ENCODE peak calls at places on chromosomes 1 and 21, in four cellular contexts. Z, P, X and B are unnamed samples.

GRCh38 chr1:33388989-33389771 is 41.7 kb downstream of the PHC2 start:
- DNase-seq in Z (peak), X (no peak), P (no peak), B (no peak)

GRCh38 chr1:25538165-25538860 is 5.1 kb upstream of the LDLRAP1 start:
- DNase-seq in Z (no peak), P (no peak), X (no peak), B (peak)

GRCh38 chr1:79323240-79324025 is 316.9 kb upstream of the ADGRL4 start:
- DNase-seq in X (no peak), Z (peak), P (no peak), B (peak)

GRCh38 chr1:41474490-41475271 is 9.8 kb downstream of the EDN2 start:
- DNase-seq in Z (no peak), P (no peak), X (no peak), B (no peak)

GRCh38 chr1:6862906-6863305 is 77.7 kb downstream of the CAMTA1 start:
- DNase-seq in X (no peak), P (no peak), Z (no peak), B (no peak)

GRCh38 chr1:29985376-29985945 is 737.9 kb downstream of the MATN1 start:
- DNase-seq in X (no peak), Z (no peak), P (no peak), B (no peak)

GRCh38 chr1:41015894-41016470 is 5.5 kb downstream of the SLFNL1 start:
- DNase-seq in X (no peak), P (no peak), Z (no peak), B (no peak)

GRCh38 chr1:67916439-67916886 is 83.2 kb upstream of the GNG12 start:
- DNase-seq in X (peak), P (no peak), Z (no peak), B (no peak)

GRCh38 chr1:45356186-45356585 is 15.9 kb upstream of the MUTYH start:
- DNase-seq in P (peak), Z (peak), X (no peak), B (no peak)

GRCh38 chr1:156486421-156487344 is 13.9 kb downstream of the MEF2D start:
- DNase-seq in P (no peak), X (peak), Z (no peak), B (no peak)

GRCh38 chr21:31780944-31781343 is 49.0 kb upstream of the SCAF4 start:
- DNase-seq in Z (no peak), X (no peak), P (peak), B (peak)

GRCh38 chr1:6461538-6462411 is 4.2 kb downstream of the TNFRSF25 start:
- DNase-seq in Z (no peak), X (no peak), P (no peak), B (no peak)

GRCh38 chr1:182149411-182149965 is 88.0 kb upstream of the ZNF648 start:
- DNase-seq in Z (peak), P (no peak), X (peak), B (peak)

GRCh38 chr1:155801149-155801548 is 55.9 kb downstream of the GON4L start:
- DNase-seq in X (no peak), Z (peak), P (no peak), B (no peak)

GRCh38 chr1:68087184-68087583 is 36.8 kb upstream of the DIRAS3 start:
- DNase-seq in Z (peak), X (no peak), P (no peak), B (no peak)

GRCh38 chr1:226497991-226498689 is 50.4 kb upstream of the STUM start:
- DNase-seq in P (no peak), Z (no peak), X (no peak), B (no peak)

GRCh38 chr21:26388731-26389231 is 184.3 kb downstream of the CYYR1 start:
- DNase-seq in P (no peak), Z (peak), X (no peak), B (peak)

GRCh38 chr1:207024202-207025143 is 8.1 kb downstream of the C1orf116 start:
- DNase-seq in X (peak), P (no peak), Z (no peak), B (no peak)

GRCh38 chr1:38872401-38873026 is 634 bp downstream of the MYCBP start:
- DNase-seq in X (no peak), Z (peak), P (no peak), B (peak)

GRCh38 chr1:200837931-200838571 is 34.7 kb upstream of the GPR25 start:
- DNase-seq in X (no peak), Z (peak), P (no peak), B (peak)

DNA sequence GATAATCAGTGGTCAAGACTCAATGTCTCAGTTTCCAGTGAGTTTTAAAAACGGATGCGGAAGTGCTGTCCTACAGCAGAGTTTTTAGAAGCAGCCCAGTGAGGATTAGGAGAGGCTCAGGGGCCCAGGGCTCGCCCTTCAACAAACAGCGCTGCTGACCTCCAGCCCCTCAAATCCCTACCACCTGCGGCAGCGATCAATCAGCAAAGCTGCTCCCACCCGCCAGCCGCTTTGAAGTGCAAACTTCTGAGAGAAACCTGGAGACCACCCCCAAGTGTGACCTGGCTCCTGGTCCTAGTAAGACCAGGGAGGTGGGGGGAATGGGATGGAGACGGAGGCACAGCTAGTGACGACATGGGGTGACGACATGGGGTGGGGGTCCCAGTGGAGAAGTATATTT is 14.4 kb downstream of the ZBTB17 start:
- DNase-seq in X (peak), Z (no peak), P (no peak), B (no peak)
- TF ChIP-seq MAZ in X (no peak), Z (no peak), P (no peak), B (no peak)

GRCh38 chr21:41755934-41756773 is 10.7 kb downstream of the RIPK4 start:
- DNase-seq in Z (no peak), P (no peak), X (no peak), B (no peak)

GRCh38 chr21:41753001-41753725 is 13.7 kb downstream of the RIPK4 start:
- DNase-seq in P (no peak), X (no peak), Z (no peak), B (no peak)

GRCh38 chr21:41752231-41752681 is 14.6 kb downstream of the RIPK4 start:
- DNase-seq in Z (peak), P (no peak), X (no peak), B (no peak)

GRCh38 chr21:41755258-41755933 is 11.5 kb downstream of the RIPK4 start:
- DNase-seq in Z (no peak), P (no peak), X (no peak), B (no peak)

GRCh38 chr21:41754481-41754891 is 12.4 kb downstream of the RIPK4 start:
- DNase-seq in P (no peak), X (no peak), Z (no peak), B (no peak)
- TF ChIP-seq MAZ in P (no peak), X (no peak), Z (no peak), B (no peak)

GRCh38 chr1:209619696-209620483 is 32.3 kb downstream of the LAMB3 start:
- DNase-seq in X (no peak), P (no peak), Z (no peak), B (no peak)
- TF ChIP-seq MAZ in X (no peak), P (no peak), Z (no peak), B (no peak)

DNA sequence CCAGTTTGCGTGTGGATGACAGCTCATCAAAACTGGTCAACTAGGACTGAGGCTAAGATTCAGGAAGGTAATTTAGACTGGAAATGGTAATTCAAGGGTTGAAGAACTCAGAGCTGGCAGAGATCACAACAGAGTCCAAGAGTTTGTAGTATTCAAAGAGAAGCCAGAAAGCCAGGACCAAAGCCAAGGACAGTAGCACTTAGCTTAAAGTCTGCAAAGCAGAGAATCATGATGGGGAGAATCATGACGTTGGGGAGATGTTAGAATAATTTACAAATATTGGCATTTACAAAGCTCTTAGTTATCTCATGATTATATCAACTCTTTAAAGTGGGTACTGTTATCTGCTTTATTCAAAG is 32.6 kb downstream of the RNF11 start:
- DNase-seq in P (no peak), Z (no peak), X (no peak), B (no peak)
- TF ChIP-seq MAZ in P (no peak), Z (no peak), X (no peak), B (no peak)

GRCh38 chr1:223741861-223742260 is 29.5 kb downstream of the CAPN2 start:
- DNase-seq in Z (peak), X (no peak), P (no peak), B (no peak)
- TF ChIP-seq MAZ in Z (no peak), X (no peak), P (no peak), B (no peak)

GRCh38 chr1:185991266-185991665 is 257.1 kb downstream of the HMCN1 start:
- DNase-seq in X (no peak), Z (no peak), P (no peak), B (no peak)

GRCh38 chr1:185998391-185998790 is 264.2 kb downstream of the HMCN1 start:
- DNase-seq in P (no peak), Z (no peak), X (no peak), B (peak)

DNA sequence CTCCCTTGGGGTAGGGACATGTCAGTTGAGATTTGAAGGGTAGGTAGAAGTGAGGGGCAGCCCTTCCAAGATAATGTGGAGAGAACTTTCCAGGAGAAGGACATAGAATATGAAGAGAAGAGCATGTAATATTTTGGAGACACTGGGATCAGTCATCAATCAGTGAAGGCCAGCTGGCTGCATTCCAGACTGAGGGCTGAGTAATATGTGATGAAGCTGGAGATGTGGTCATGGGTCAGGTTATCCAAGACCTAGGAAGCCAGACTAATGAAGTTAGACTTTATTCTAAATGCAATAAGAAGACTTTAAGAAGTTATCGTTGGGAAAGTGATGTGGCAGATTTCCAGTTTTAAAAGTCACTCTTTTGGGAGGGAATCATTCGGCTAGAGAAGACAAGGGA is 262.0 kb downstream of the HMCN1 start:
- DNase-seq in X (no peak), Z (peak), P (no peak), B (no peak)
- TF ChIP-seq MAZ in X (no peak), Z (no peak), P (no peak), B (no peak)

DNA sequence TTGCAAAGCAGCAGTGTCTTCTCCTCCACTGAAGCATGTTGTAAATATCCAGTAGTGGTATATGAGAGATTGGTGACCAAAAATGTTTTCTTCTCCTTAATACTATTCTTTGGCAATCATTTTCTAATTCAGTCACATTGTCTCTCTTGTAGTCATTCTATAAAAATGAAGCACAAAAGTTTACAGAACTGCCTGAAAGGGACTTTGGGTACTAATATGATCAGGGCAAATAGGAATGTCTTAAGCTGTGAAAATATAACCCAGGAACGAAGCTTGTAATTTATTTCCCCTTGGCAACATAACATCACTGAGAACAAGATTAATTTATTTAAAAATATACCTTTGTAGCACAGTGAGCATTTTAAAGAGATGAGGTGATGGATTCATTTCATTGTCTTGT is 4.9 kb downstream of the B3GALT2 start:
- DNase-seq in Z (no peak), P (no peak), X (no peak), B (no peak)
- TF ChIP-seq MAZ in Z (no peak), P (no peak), X (no peak), B (no peak)

DNA sequence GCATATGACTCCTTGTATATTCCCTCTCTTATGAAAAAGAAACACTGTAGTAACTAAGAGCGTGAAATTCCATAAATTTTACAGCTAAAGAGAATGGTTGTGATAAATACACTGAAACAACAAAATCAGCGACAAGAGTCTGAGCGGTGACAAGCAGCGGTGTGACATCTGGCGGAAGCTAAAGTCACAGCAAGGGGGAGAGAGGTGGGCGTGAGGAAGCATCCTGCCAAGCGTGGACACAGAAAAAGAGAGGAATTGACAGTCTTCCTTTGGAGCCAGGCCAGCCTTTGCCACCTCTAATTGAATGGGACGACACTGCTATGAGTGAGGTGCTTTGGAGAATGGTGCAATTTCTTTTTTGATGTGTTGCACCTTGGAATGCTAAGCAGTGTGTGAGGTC is 25.9 kb downstream of the PSMB2 start:
- DNase-seq in P (no peak), Z (no peak), X (no peak), B (no peak)
- TF ChIP-seq MAZ in P (no peak), Z (no peak), X (no peak), B (no peak)

DNA sequence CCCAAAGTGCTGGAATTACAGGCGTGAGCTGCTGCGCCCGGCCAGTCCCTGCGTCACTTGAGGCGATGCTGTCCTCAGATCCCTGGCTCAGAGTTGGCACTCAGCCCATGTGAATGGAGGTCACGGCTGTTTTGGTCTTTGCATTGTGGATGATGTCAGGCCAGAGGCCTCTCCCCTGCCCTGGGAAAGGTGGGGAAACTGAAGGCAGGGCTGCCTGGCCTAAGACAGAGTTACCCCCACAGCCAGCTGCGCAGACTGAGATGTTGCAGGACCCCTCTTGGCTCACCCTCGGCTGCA is 821 bp downstream of the MASP2 start:
- DNase-seq in Z (no peak), X (no peak), P (peak), B (no peak)
- TF ChIP-seq MAZ in Z (no peak), X (no peak), P (no peak), B (no peak)